ENCODE peak calls at places on chromosome 19, in six cellular contexts. Y is HCT116; Q is MM.1S; L is stomach; J is pancreas; K is naive thymus-derived CD4-positive, alpha-beta T cell. H is an unnamed sample.

GRCh38 chr19:13830761-13831481 is 35.7 kb downstream of the ZSWIM4 start:
- DNase-seq in Y (no peak), Q (no peak), L (no peak), J (peak; percentile 44), K (no peak), H (no peak)

GRCh38 chr19:49862411-49863253 is 4.7 kb downstream of the PNKP start:
- DNase-seq in Y (no peak), Q (no peak), L (no peak), J (peak; percentile 56), K (no peak), H (peak; percentile 36)

GRCh38 chr19:32870981-32871451 is 1.4 kb upstream of the SLC7A9 start:
- DNase-seq in Y (no peak), Q (no peak), L (peak; percentile 20), J (no peak), K (no peak), H (no peak)

GRCh38 chr19:23762884-23763711 is 4.4 kb upstream of the ZNF681 start:
- DNase-seq in Y (no peak), Q (no peak), L (peak; percentile 90), J (peak; percentile 86), K (peak; percentile 77), H (peak; percentile 87)

GRCh38 chr19:45852145-45852750 is 10.7 kb downstream of the SYMPK start:
- DNase-seq in Y (no peak), Q (no peak), L (no peak), J (no peak), K (no peak), H (no peak)

GRCh38 chr19:38093154-38093553 is 130.9 kb downstream of the DPF1 start:
- DNase-seq in Y (no peak), Q (no peak), L (no peak), J (no peak), K (no peak), H (no peak)

GRCh38 chr19:19568802-19569756 is 31.0 kb downstream of the CILP2 start:
- DNase-seq in Y (no peak), Q (no peak), L (no peak), J (no peak), K (no peak), H (no peak)

GRCh38 chr19:47228168-47228936 is 2.6 kb downstream of the BBC3 start:
- DNase-seq in Y (no peak), Q (peak; percentile 19), L (peak; percentile 45), J (peak; percentile 70), K (peak; percentile 35), H (peak; percentile 54)

GRCh38 chr19:13437919-13438618 is 68.2 kb downstream of the CACNA1A start:
- DNase-seq in Y (no peak), Q (no peak), L (no peak), J (no peak), K (no peak), H (no peak)

GRCh38 chr19:38671654-38672053 is 24.2 kb downstream of the ACTN4 start:
- DNase-seq in Y (no peak), Q (no peak), L (no peak), J (no peak), K (no peak), H (no peak)

GRCh38 chr19:19077103-19077502 is 13.3 kb downstream of the SLC25A42 start:
- DNase-seq in Y (no peak), Q (no peak), L (no peak), J (no peak), K (no peak), H (no peak)

GRCh38 chr19:58218899-58219298 is 9.8 kb upstream of the ZNF544 start:
- DNase-seq in Y (peak; percentile 40), Q (no peak), L (no peak), J (no peak), K (no peak), H (no peak)

GRCh38 chr19:7742991-7743390 is 4.3 kb downstream of the CD209 start:
- DNase-seq in Y (no peak), Q (no peak), L (no peak), J (no peak), K (no peak), H (no peak)

GRCh38 chr19:17855333-17856152 is 4.2 kb upstream of the RPL18A start:
- DNase-seq in Y (peak; percentile 51), Q (peak; percentile 77), L (peak; percentile 93), J (peak; percentile 90), K (peak; percentile 68), H (peak; percentile 87)

GRCh38 chr19:39304701-39305571 is 8.7 kb downstream of the IFNL1 start:
- DNase-seq in Y (no peak), Q (no peak), L (no peak), J (no peak), K (no peak), H (no peak)

GRCh38 chr19:48866692-48867091 is 1.7 kb downstream of the PLEKHA4 start:
- DNase-seq in Y (no peak), Q (no peak), L (no peak), J (no peak), K (no peak), H (no peak)

GRCh38 chr19:39212377-39212742 is 8.3 kb upstream of the SYCN start:
- DNase-seq in Y (peak; percentile 53), Q (peak; percentile 18), L (peak; percentile 59), J (no peak), K (peak; percentile 24), H (peak; percentile 80)

GRCh38 chr19:8515317-8515716 is 1.4 kb upstream of the ZNF414 start:
- DNase-seq in Y (no peak), Q (no peak), L (no peak), J (no peak), K (peak; percentile 73), H (no peak)

GRCh38 chr19:46609511-46610412 is 8.6 kb downstream of the CALM3 start:
- DNase-seq in Y (no peak), Q (no peak), L (no peak), J (no peak), K (no peak), H (no peak)

GRCh38 chr19:42412223-42412622 is 15.0 kb downstream of the LIPE start:
- DNase-seq in Y (no peak), Q (no peak), L (no peak), J (no peak), K (no peak), H (peak; percentile 37)

GRCh38 chr19:12034610-12035009 is 869 bp downstream of the ZNF433 start:
- DNase-seq in Y (no peak), Q (no peak), L (no peak), J (no peak), K (no peak), H (no peak)

GRCh38 chr19:18062043-18062442 is 24.7 kb downstream of the IL12RB1 start:
- DNase-seq in Y (no peak), Q (no peak), L (no peak), J (no peak), K (no peak), H (no peak)

DNA sequence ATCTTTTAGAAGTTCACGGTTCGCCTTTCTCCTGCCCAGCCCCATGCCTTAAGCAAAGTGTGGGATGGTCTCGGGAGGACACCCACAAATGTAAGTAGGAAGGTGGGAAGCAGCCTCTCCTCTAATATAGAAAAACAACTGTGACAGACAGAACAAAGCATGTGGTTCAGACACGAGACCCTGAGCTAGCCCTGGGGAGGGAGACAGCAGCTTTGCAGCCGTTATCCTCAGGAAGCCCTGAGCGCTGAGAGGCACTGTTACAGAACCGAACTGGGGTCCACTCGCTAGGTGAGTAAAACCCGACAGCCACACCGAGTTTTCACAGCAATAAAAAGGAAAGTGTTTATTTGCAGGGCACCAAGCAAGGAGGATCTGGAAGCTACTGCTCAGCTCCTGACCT is 210.6 kb downstream of the UQCRFS1 start:
- DNase-seq in Y (no peak), Q (no peak), L (no peak), J (no peak), K (no peak), H (no peak)
- H3K27ac ChIP-seq in Y (no peak overlapping the region), Q (no peak overlapping the region), L (no peak overlapping the region), J (no peak overlapping the region), K (no peak overlapping the region), H (no peak overlapping the region)

GRCh38 chr19:5559804-5560133 is 8.0 kb downstream of the TINCR start:
- DNase-seq in Y (no peak), Q (no peak), L (no peak), J (no peak), K (no peak), H (no peak)
- H3K27me3 ChIP-seq in Y (no peaks in the 10 kb centered on the region), Q (peaks cover 96% of the 10 kb centered on the region), L (peaks cover 89% of the 10 kb centered on the region), J (no peaks in the 10 kb centered on the region), K (no peaks in the 10 kb centered on the region), H (no peaks in the 10 kb centered on the region)

DNA sequence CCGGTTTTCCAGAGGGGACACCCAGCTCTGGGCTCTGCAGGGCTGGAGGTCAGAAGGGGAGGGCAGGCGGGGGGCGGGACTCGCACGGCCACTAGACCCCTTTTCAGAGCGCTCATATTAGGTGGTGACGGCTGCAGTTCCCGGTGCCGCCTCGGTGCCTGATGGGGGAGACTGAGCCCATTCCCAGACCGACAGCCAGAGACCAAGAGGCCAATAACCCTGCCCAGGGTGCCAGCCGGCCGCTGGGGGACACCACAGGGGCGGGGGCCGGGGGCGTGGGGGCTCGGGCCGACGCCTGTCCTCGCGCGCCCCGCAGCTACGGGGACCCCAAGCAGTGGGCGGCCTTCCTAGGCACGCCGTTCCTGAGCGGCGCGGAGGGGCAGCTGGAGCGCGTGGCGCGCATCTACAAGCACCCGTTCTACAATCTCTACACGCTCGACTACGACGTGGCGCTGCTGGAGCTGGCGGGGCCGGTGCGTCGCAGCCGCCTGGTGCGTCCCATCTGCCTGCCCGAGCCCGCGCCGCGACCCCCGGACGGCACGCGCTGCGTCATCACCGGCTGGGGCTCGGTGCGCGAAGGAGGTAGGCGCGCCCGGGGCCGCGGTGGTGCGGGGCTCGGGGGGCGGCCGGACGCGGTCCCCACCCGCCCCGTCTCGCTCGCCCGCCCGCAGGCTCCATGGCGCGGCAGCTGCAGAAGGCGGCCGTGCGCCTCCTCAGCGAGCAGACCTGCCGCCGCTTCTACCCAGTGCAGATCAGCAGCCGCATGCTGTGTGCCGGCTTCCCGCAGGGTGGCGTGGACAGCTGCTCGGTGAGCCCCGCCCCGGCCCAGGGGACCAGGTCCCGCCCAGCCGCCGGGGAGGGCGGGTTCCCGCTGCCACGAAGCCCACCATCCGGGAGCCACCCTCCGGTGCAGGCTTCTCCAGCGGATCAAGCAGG is 2.4 kb downstream of the TIMM13 start:
- DNase-seq in Y (no peak), Q (no peak), L (peak; percentile 30), J (peak; percentile 76), K (no peak), H (peak; percentile 80)
- H3K4me3 ChIP-seq in Y (no peak overlapping the region), Q (no peak overlapping the region), L (peak overlapping the region; percentile 99), J (peak overlapping the region; percentile 16), K (no peak overlapping the region), H (peak overlapping the region; percentile 79)

GRCh38 chr19:33921165-33921564 is 124.5 kb downstream of the KCTD15 start:
- DNase-seq in Y (no peak), Q (no peak), L (no peak), J (no peak), K (no peak), H (no peak)
- H3K27ac ChIP-seq in Y (no peak overlapping the region), Q (no peak overlapping the region), L (no peak overlapping the region), J (no peak overlapping the region), K (no peak overlapping the region), H (no peak overlapping the region)

GRCh38 chr19:35669566-35669965 is 3.2 kb downstream of the UPK1A start:
- DNase-seq in Y (no peak), Q (no peak), L (no peak), J (no peak), K (no peak), H (no peak)

GRCh38 chr19:35669974-35670373 is 3.7 kb downstream of the UPK1A start:
- DNase-seq in Y (no peak), Q (no peak), L (no peak), J (no peak), K (no peak), H (no peak)

GRCh38 chr19:35670686-35671085 is 4.4 kb downstream of the UPK1A start:
- DNase-seq in Y (no peak), Q (no peak), L (no peak), J (no peak), K (no peak), H (no peak)

GRCh38 chr19:35673121-35673804 is 6.9 kb downstream of the UPK1A start:
- DNase-seq in Y (peak; percentile 53), Q (peak; percentile 53), L (peak; percentile 43), J (peak; percentile 54), K (no peak), H (peak; percentile 79)

GRCh38 chr19:35671818-35672217 is 5.5 kb downstream of the UPK1A start:
- DNase-seq in Y (no peak), Q (no peak), L (no peak), J (no peak), K (no peak), H (no peak)
- H3K27me3 ChIP-seq in Y (peaks cover 5% of the 10 kb centered on the region), Q (peaks cover 70% of the 10 kb centered on the region), L (peaks cover 65% of the 10 kb centered on the region), J (peaks cover 5% of the 10 kb centered on the region), K (no peaks in the 10 kb centered on the region), H (peaks cover 9% of the 10 kb centered on the region)

H was measured in left lung.